ENCODE peak calls at places on chromosomes 5 and 9, in six cellular contexts. X is osteocyte; N is nucleus accumbens; O is neural crest cell; K is stimulated activated CD8-positive, alpha-beta memory T cell treated with anti-CD3 and anti-CD28 coated beads, Interleukin-7, amount 100 ng/mL, for 1 hour; B is germinal center. Q is an unnamed sample.

GRCh38 chr9:98147582-98147981 is 28.6 kb upstream of the TRIM14 start:
- DNase-seq in X (no peak), N (no peak), O (no peak), K (no peak), B (no peak), Q (no peak)

GRCh38 chr5:178839319-178839704 is 20.4 kb upstream of the ZNF354B start:
- DNase-seq in X (no peak), N (no peak), O (peak), K (no peak), B (peak), Q (no peak)

GRCh38 chr5:31502506-31502905 is 29.4 kb downstream of the DROSHA start:
- DNase-seq in X (peak), N (no peak), O (no peak), K (no peak), B (no peak), Q (no peak)

GRCh38 chr5:174229640-174230350 is 184.3 kb downstream of the NSG2 start:
- DNase-seq in X (no peak), N (no peak), O (no peak), K (no peak), B (no peak), Q (no peak)

GRCh38 chr9:98374385-98375051 is 119.1 kb upstream of the TBC1D2 start:
- DNase-seq in X (no peak), N (no peak), O (no peak), K (no peak), B (no peak), Q (no peak)

GRCh38 chr9:89095755-89096154 is 82.9 kb downstream of the SHC3 start:
- DNase-seq in X (no peak), N (no peak), O (no peak), K (no peak), B (no peak), Q (no peak)

GRCh38 chr9:29514862-29515261 is 1941.6 kb upstream of the C9orf72 start:
- DNase-seq in X (no peak), N (no peak), O (no peak), K (no peak), B (no peak), Q (no peak)

GRCh38 chr5:132747693-132748440 is 641 bp downstream of the CCNI2 start:
- DNase-seq in X (no peak), N (no peak), O (no peak), K (no peak), B (peak), Q (no peak)

GRCh38 chr5:162786234-162786633 is 651.2 kb upstream of the CCNG1 start:
- DNase-seq in X (no peak), N (no peak), O (no peak), K (no peak), B (no peak), Q (no peak)

GRCh38 chr5:132411382-132411925 is 41.9 kb downstream of the SLC22A5 start:
- DNase-seq in X (no peak), N (peak), O (no peak), K (no peak), B (no peak), Q (no peak)

GRCh38 chr5:63053019-63053638 is 474.5 kb downstream of the LRRC70 start:
- DNase-seq in X (no peak), N (no peak), O (no peak), K (no peak), B (no peak), Q (no peak)

GRCh38 chr9:82552784-82553183 is 510.2 kb downstream of the RASEF start:
- DNase-seq in X (no peak), N (no peak), O (no peak), K (no peak), B (no peak), Q (no peak)

GRCh38 chr9:93187574-93187973 is 3.6 kb downstream of the WNK2 start:
- DNase-seq in X (no peak), N (no peak), O (no peak), K (no peak), B (no peak), Q (no peak)

GRCh38 chr5:143207563-143208364 is 195.7 kb downstream of the NR3C1 start:
- DNase-seq in X (no peak), N (no peak), O (no peak), K (no peak), B (no peak), Q (no peak)

GRCh38 chr5:65209341-65209740 is 272.4 kb downstream of the ADAMTS6 start:
- DNase-seq in X (no peak), N (no peak), O (no peak), K (no peak), B (no peak), Q (no peak)

GRCh38 chr5:65102826-65103673 is 334.3 kb downstream of the CWC27 start:
- DNase-seq in X (no peak), N (peak), O (no peak), K (no peak), B (peak), Q (peak)

GRCh38 chr5:163401271-163401670 is 36.1 kb upstream of the CCNG1 start:
- DNase-seq in X (no peak), N (no peak), O (no peak), K (no peak), B (no peak), Q (no peak)

GRCh38 chr9:110214090-110214489 is 6.1 kb upstream of the C9orf152 start:
- DNase-seq in X (no peak), N (no peak), O (no peak), K (no peak), B (no peak), Q (no peak)

GRCh38 chr9:31715250-31715649 is 669.2 kb upstream of the ACO1 start:
- DNase-seq in X (no peak), N (no peak), O (no peak), K (no peak), B (no peak), Q (no peak)

GRCh38 chr9:21777701-21778100 is 24.7 kb upstream of the MTAP start:
- DNase-seq in X (no peak), N (no peak), O (no peak), K (no peak), B (no peak), Q (no peak)

GRCh38 chr5:149153751-149154610 is 12.7 kb downstream of the ABLIM3 start:
- DNase-seq in X (no peak), N (no peak), O (no peak), K (no peak), B (no peak), Q (peak)

GRCh38 chr5:102547659-102548058 is 48.9 kb upstream of the SLCO6A1 start:
- DNase-seq in X (no peak), N (no peak), O (no peak), K (no peak), B (no peak), Q (no peak)

GRCh38 chr9:479951-480350 is 265.3 kb downstream of the DOCK8 start:
- DNase-seq in X (no peak), N (no peak), O (no peak), K (no peak), B (no peak), Q (no peak)

GRCh38 chr5:15938961-15939360 is 240.6 kb downstream of the MARCHF11 start:
- DNase-seq in X (no peak), N (no peak), O (no peak), K (no peak), B (no peak), Q (no peak)

GRCh38 chr9:131868766-131869165 is 128.9 kb upstream of the RAPGEF1 start:
- DNase-seq in X (no peak), N (no peak), O (no peak), K (no peak), B (no peak), Q (no peak)

GRCh38 chr5:42366051-42366450 is 57.2 kb upstream of the GHR start:
- DNase-seq in X (no peak), N (no peak), O (no peak), K (no peak), B (no peak), Q (no peak)

GRCh38 chr9:23587903-23588302 is 238.1 kb downstream of the ELAVL2 start:
- DNase-seq in X (no peak), N (no peak), O (no peak), K (no peak), B (no peak), Q (no peak)

GRCh38 chr9:113361304-113362018 is 12.1 kb downstream of the BSPRY start:
- DNase-seq in X (no peak), N (no peak), O (no peak), K (no peak), B (no peak), Q (no peak)

GRCh38 chr5:177515580-177515979 is 1.2 kb downstream of the DDX41 start:
- DNase-seq in X (no peak), N (no peak), O (no peak), K (no peak), B (no peak), Q (no peak)

GRCh38 chr5:37889612-37890317 is 49.9 kb upstream of the GDNF start:
- DNase-seq in X (no peak), N (no peak), O (no peak), K (no peak), B (no peak), Q (no peak)

GRCh38 chr5:88886252-88886651 is 3.3 kb upstream of the MEF2C start:
- DNase-seq in X (no peak), N (no peak), O (no peak), K (no peak), B (no peak), Q (no peak)

GRCh38 chr9:8826281-8826680 is 1026.7 kb upstream of the DMAC1 start:
- DNase-seq in X (no peak), N (no peak), O (no peak), K (no peak), B (no peak), Q (no peak)

GRCh38 chr5:19538607-19539006 is 449.4 kb downstream of the CDH18 start:
- DNase-seq in X (no peak), N (no peak), O (no peak), K (no peak), B (no peak), Q (no peak)

GRCh38 chr9:94949330-94949729 is 222.8 kb downstream of the AOPEP start:
- DNase-seq in X (no peak), N (no peak), O (no peak), K (no peak), B (no peak), Q (no peak)

GRCh38 chr9:111601237-111602018 is 2.0 kb upstream of the PTGR1 start:
- DNase-seq in X (no peak), N (no peak), O (no peak), K (no peak), B (no peak), Q (no peak)